ENCODE peak calls at places on chromosome 21, in four cellular contexts. M, Q, Z and U are unnamed samples.

GRCh38 chr21:45069711-45070110 is 4.7 kb upstream of the ADARB1 start:
- DNase-seq in M (no peak), Z (no peak), Q (no peak), U (no peak)

GRCh38 chr21:33550772-33551660 is 8.2 kb downstream of the SON start:
- DNase-seq in M (no peak), Z (no peak), Q (no peak), U (no peak)

GRCh38 chr21:33374080-33374873 is 28.9 kb upstream of the IFNGR2 start:
- DNase-seq in Z (no peak), M (no peak), Q (peak), U (no peak)

GRCh38 chr21:37159053-37159776 is 86.2 kb downstream of the TTC3 start:
- DNase-seq in Z (no peak), M (no peak), Q (no peak), U (no peak)

GRCh38 chr21:15397258-15397657 is 332.5 kb upstream of the NRIP1 start:
- DNase-seq in Z (no peak), M (no peak), Q (no peak), U (no peak)

GRCh38 chr21:16517380-16517779 is 787.6 kb downstream of the USP25 start:
- DNase-seq in Z (no peak), Q (no peak), M (no peak), U (no peak)

GRCh38 chr21:31710586-31710985 is 21.3 kb downstream of the SCAF4 start:
- DNase-seq in M (no peak), Q (no peak), Z (peak), U (no peak)

GRCh38 chr21:33027401-33028185 is 1.9 kb downstream of the OLIG2 start:
- DNase-seq in Q (no peak), M (no peak), Z (no peak), U (no peak)

GRCh38 chr21:38989097-38989744 is 183.5 kb downstream of the ETS2 start:
- DNase-seq in Z (no peak), Q (no peak), M (no peak), U (no peak)

GRCh38 chr21:36535618-36536241 is 55.8 kb upstream of the CLDN14 start:
- DNase-seq in M (no peak), Q (no peak), Z (no peak), U (peak)

GRCh38 chr21:45295576-45296365 is 8.1 kb upstream of the POFUT2 start:
- DNase-seq in M (peak), Q (peak), Z (peak), U (peak)

GRCh38 chr21:39854572-39854971 is 12.7 kb upstream of the PCP4 start:
- DNase-seq in Z (no peak), Q (no peak), M (no peak), U (no peak)

GRCh38 chr21:38170705-38171682 is 85.8 kb upstream of the KCNJ15 start:
- DNase-seq in M (no peak), Z (no peak), Q (no peak), U (no peak)

GRCh38 chr21:16309250-16309971 is 579.6 kb downstream of the USP25 start:
- DNase-seq in M (no peak), Q (no peak), Z (no peak), U (no peak)

GRCh38 chr21:31983120-31983519 is 110.3 kb downstream of the HUNK start:
- DNase-seq in Z (no peak), Q (no peak), M (no peak), U (no peak)

GRCh38 chr21:41368361-41369104 is 6.7 kb downstream of the MX2 start:
- DNase-seq in M (no peak), Q (no peak), Z (no peak), U (no peak)
- H3K4me3 ChIP-seq in M (no peak), Q (no peak), Z (no peak), U (peak)

GRCh38 chr21:43760391-43760958 is 15.6 kb downstream of the CSTB start:
- DNase-seq in Z (no peak), Q (no peak), M (no peak), U (no peak)
- H3K4me3 ChIP-seq in Z (no peak), Q (no peak), M (no peak), U (no peak)

GRCh38 chr21:35370071-35370470 is 321.0 kb upstream of the RUNX1 start:
- DNase-seq in M (no peak), Q (no peak), Z (no peak), U (no peak)

GRCh38 chr21:35368326-35368725 is 319.2 kb upstream of the RUNX1 start:
- DNase-seq in M (no peak), Q (no peak), Z (no peak), U (no peak)

GRCh38 chr21:35367558-35367957 is 318.5 kb upstream of the RUNX1 start:
- DNase-seq in M (no peak), Q (no peak), Z (no peak), U (no peak)

GRCh38 chr21:35363458-35363857 is 314.4 kb upstream of the RUNX1 start:
- DNase-seq in Z (no peak), Q (no peak), M (no peak), U (no peak)

GRCh38 chr21:35366348-35367085 is 317.4 kb upstream of the RUNX1 start:
- DNase-seq in Z (no peak), M (peak), Q (no peak), U (no peak)
- H3K4me3 ChIP-seq in Z (no peak), M (no peak), Q (no peak), U (no peak)

DNA sequence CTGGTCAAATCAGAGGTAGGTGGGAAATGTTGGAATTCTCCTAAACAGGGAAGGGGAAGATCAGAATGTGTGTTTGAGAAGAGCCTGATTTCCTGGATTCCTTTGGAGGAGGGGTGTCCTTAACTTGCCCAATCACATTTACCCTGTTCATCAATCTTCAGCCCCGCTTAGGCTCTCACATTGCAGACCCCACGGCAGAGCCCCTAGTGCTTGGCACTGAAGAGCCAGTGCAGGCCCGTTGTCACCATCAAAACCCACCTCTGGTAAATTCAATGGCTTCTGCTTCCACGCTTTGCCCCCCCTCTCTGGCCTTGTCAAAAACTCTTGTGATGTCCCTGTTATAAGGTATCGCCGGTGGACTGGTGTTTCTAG is 2.3 kb downstream of the AGPAT3 start:
- DNase-seq in M (no peak), Q (no peak), Z (no peak), U (no peak)
- H3K4me3 ChIP-seq in M (no peak), Q (no peak), Z (no peak), U (peak)

DNA sequence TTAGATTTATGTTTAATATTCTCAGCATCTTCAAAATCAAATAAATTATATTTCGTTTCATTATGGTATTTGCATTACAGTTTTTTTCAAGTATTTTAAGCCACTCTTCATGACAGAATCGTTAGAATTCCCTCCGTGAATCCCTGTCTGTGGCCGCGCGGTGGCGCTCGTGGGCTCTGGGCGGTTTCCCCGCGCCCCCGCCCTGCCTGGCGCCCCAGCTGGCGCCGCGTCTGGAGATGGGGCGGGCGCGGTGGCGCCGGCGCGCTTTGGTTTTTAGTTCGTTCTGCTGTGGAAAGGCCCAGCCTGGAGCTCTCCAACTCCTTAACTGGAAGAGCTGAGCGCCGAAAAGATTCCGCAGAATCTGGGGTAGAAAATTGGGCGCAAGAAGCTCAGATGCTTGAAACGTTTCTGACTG is 25.7 kb downstream of the PRMT2 start:
- DNase-seq in Z (no peak), M (peak), Q (peak), U (no peak)
- H3K4me3 ChIP-seq in Z (no peak), M (peak), Q (peak), U (peak)

DNA sequence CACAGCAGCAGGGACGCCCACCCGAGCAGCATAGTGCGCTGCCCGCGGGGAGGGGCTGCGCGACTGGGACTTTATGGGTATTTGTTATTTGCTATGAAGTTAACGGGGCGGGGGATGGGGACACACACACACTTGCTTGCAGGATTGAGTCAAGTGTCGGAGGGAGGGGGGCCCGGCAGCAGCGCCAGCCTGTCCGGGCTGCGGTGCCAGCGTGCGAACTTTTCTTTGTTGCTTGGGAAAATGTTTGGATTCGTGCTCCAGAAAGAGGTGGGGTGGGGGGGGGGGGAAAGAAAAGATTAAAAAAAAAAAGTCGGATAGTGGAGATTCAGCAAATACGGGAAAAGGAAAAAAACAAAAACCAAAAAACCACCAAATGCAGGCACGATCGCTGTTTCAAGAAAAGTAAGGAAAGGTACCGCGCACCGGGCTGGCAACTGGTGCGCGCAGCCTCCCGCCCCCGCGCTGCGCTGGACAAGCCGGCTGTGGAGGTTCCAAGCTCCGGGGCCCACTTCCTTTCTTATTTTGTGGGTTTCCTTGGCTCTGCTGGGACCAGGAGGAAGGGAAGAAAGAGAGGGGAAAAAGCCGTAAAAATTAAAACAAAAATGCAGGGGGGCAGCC is 419 bp downstream of the ADAMTS5 start:
- DNase-seq in Z (no peak), M (peak), Q (peak), U (no peak)
- H3K4me3 ChIP-seq in Z (peak), M (peak), Q (peak), U (peak)